ENCODE peak calls at places on chromosomes 4 and X, in four cellular contexts. T is globus pallidus, E is AG10803, Q is trophoblast cell. X is an unnamed sample.

GRCh38 chr4:8775121-8775520 is 96.5 kb downstream of the HMX1 start:
- DNase-seq in T (no peak), E (no peak), Q (no peak), X (no peak)

GRCh38 chr4:116866116-116866515 is 219.3 kb downstream of the TRAM1L1 start:
- DNase-seq in T (no peak), E (no peak), Q (no peak), X (no peak)

GRCh38 chr4:14783011-14783877 is 219.0 kb upstream of the CPEB2 start:
- DNase-seq in T (no peak), E (no peak), Q (no peak), X (no peak)

GRCh38 chr4:10207116-10207515 is 90.5 kb upstream of the WDR1 start:
- DNase-seq in T (no peak), E (no peak), Q (peak), X (no peak)

GRCh38 chr4:89267392-89267791 is 40.2 kb downstream of the GPRIN3 start:
- DNase-seq in T (no peak), E (no peak), Q (no peak), X (no peak)

GRCh38 chrX:10677490-10677889 is 57.1 kb upstream of the MID1 start:
- DNase-seq in T (peak), E (peak), Q (no peak), X (no peak)

GRCh38 chrX:129549124-129549523 is 9.1 kb downstream of the OCRL start:
- DNase-seq in T (no peak), E (no peak), Q (no peak), X (no peak)

GRCh38 chr4:152431287-152431686 is 104.6 kb downstream of the FBXW7 start:
- DNase-seq in T (no peak), E (no peak), Q (no peak), X (no peak)

GRCh38 chr4:3044812-3045499 is 29.4 kb downstream of the HTT-AS start:
- DNase-seq in T (no peak), E (no peak), Q (no peak), X (no peak)

GRCh38 chr4:89657931-89658700 is 178.8 kb downstream of the SNCA start:
- DNase-seq in T (peak), E (peak), Q (peak), X (no peak)

GRCh38 chrX:154019633-154020499 is at the start of gene IRAK1:
- DNase-seq in T (peak), E (peak), Q (peak), X (no peak)

GRCh38 chr4:74944354-74944793 is 11.5 kb downstream of the PARM1 start:
- DNase-seq in T (no peak), E (no peak), Q (no peak), X (no peak)

GRCh38 chrX:80335062-80335830 is 85.0 kb upstream of the TENT5D start:
- DNase-seq in T (no peak), E (peak), Q (no peak), X (peak)

GRCh38 chr4:141643557-141643956 is 7.2 kb downstream of the IL15 start:
- DNase-seq in T (no peak), E (peak), Q (peak), X (no peak)

GRCh38 chr4:48127231-48127881 is 6.7 kb downstream of the TXK start:
- DNase-seq in T (no peak), E (no peak), Q (peak), X (no peak)

GRCh38 chr4:97582890-97583289 is 560.4 kb downstream of the STPG2 start:
- DNase-seq in T (no peak), E (no peak), Q (no peak), X (no peak)

GRCh38 chr4:55444822-55445221 is 49.1 kb downstream of the TMEM165 start:
- DNase-seq in T (no peak), E (peak), Q (peak), X (no peak)

GRCh38 chrX:24150051-24150790 is 692 bp downstream of the ZFX start:
- DNase-seq in T (peak), E (peak), Q (peak), X (peak)

GRCh38 chr4:118783887-118784286 is 52.0 kb downstream of the SEC24D start:
- DNase-seq in T (no peak), E (peak), Q (no peak), X (no peak)

GRCh38 chrX:39214380-39215126 is 413.3 kb downstream of the MID1IP1 start:
- DNase-seq in T (peak), E (no peak), Q (no peak), X (no peak)

GRCh38 chr4:155405059-155405458 is 28.3 kb upstream of the MAP9 start:
- DNase-seq in T (no peak), E (no peak), Q (no peak), X (no peak)

GRCh38 chrX:107775734-107776511 is at the start of gene TSC22D3:
- DNase-seq in T (peak), E (peak), Q (peak), X (no peak)